ENCODE peak calls at places on chromosome 11, in nine cellular contexts. H is HCT116, Z is IMR-90, V is OCI-LY7, T is Karpas-422, C is fibroblast of lung, U is keratinocyte, P is H9, W is endothelial cell of umbilical vein. A is an unnamed sample.

GRCh38 chr11:27705873-27706820 is 5.9 kb upstream of the BDNF start:
- DNase-seq in H (no peak), Z (peak), V (peak), T (peak), C (peak), U (no peak), P (peak), W (peak), A (no peak)

GRCh38 chr11:1434941-1435340 is 45.2 kb downstream of the BRSK2 start:
- DNase-seq in H (no peak), Z (no peak), V (no peak), T (no peak), C (no peak), U (no peak), P (no peak), W (no peak), A (no peak)

GRCh38 chr11:44987506-44987905 is 36.8 kb upstream of the TP53I11 start:
- DNase-seq in H (no peak), Z (no peak), V (no peak), T (no peak), C (no peak), U (no peak), P (no peak), W (no peak), A (no peak)

GRCh38 chr11:17188675-17189074 is 19.1 kb downstream of the PIK3C2A start:
- DNase-seq in H (no peak), Z (no peak), V (no peak), T (no peak), C (no peak), U (no peak), P (peak), W (no peak), A (no peak)

GRCh38 chr11:2777396-2777795 is 77.6 kb upstream of the KCNQ1OT1 start:
- DNase-seq in H (no peak), Z (peak), V (no peak), T (no peak), C (peak), U (no peak), P (no peak), W (no peak), A (no peak)

GRCh38 chr11:122178795-122179194 is 62.8 kb upstream of the BLID start:
- DNase-seq in H (no peak), Z (peak), V (no peak), T (no peak), C (no peak), U (no peak), P (no peak), W (peak), A (no peak)

GRCh38 chr11:95897731-95898130 is 26.2 kb downstream of the MTMR2 start:
- DNase-seq in H (no peak), Z (peak), V (no peak), T (no peak), C (peak), U (no peak), P (no peak), W (no peak), A (no peak)

GRCh38 chr11:103380031-103380430 is 270.8 kb downstream of the DYNC2H1 start:
- DNase-seq in H (no peak), Z (peak), V (no peak), T (no peak), C (peak), U (no peak), P (no peak), W (no peak), A (no peak)

GRCh38 chr11:13222285-13222684 is 55.3 kb upstream of the BMAL1 start:
- DNase-seq in H (no peak), Z (peak), V (no peak), T (no peak), C (peak), U (no peak), P (no peak), W (no peak), A (no peak)

GRCh38 chr11:100966366-100966765 is 163.2 kb downstream of the PGR start:
- DNase-seq in H (no peak), Z (no peak), V (no peak), T (no peak), C (no peak), U (no peak), P (no peak), W (no peak), A (no peak)

GRCh38 chr11:64694821-64695365 is 28.1 kb downstream of the NRXN2 start:
- DNase-seq in H (no peak), Z (no peak), V (peak), T (peak), C (no peak), U (no peak), P (peak), W (no peak), A (peak)

GRCh38 chr11:30017467-30017895 is 651 bp upstream of the KCNA4 start:
- DNase-seq in H (no peak), Z (no peak), V (no peak), T (no peak), C (no peak), U (no peak), P (peak), W (no peak), A (no peak)

GRCh38 chr11:43518407-43519165 is 159.9 kb downstream of the TTC17 start:
- DNase-seq in H (no peak), Z (peak), V (no peak), T (no peak), C (peak), U (no peak), P (no peak), W (no peak), A (no peak)

GRCh38 chr11:24134879-24135588 is 361.8 kb upstream of the LUZP2 start:
- DNase-seq in H (no peak), Z (no peak), V (no peak), T (no peak), C (no peak), U (no peak), P (no peak), W (no peak), A (no peak)

GRCh38 chr11:8071616-8072581 is 9.1 kb upstream of the TUB start:
- DNase-seq in H (no peak), Z (no peak), V (no peak), T (no peak), C (no peak), U (no peak), P (peak), W (no peak), A (no peak)

GRCh38 chr11:4848908-4849307 is at the start of gene OR51S1:
- DNase-seq in H (no peak), Z (no peak), V (no peak), T (no peak), C (no peak), U (no peak), P (no peak), W (no peak), A (no peak)

GRCh38 chr11:62880231-62880802 is 379 bp upstream of the SLC3A2 start:
- DNase-seq in H (no peak), Z (peak), V (peak), T (peak), C (peak), U (no peak), P (no peak), W (peak), A (no peak)

GRCh38 chr11:60328460-60328859 is 1.4 kb downstream of the MS4A6E start:
- DNase-seq in H (no peak), Z (no peak), V (no peak), T (no peak), C (no peak), U (no peak), P (no peak), W (no peak), A (no peak)

GRCh38 chr11:60336767-60337391 is 9.8 kb downstream of the MS4A6E start:
- DNase-seq in H (no peak), Z (no peak), V (no peak), T (no peak), C (no peak), U (no peak), P (no peak), W (no peak), A (no peak)

GRCh38 chr11:60332923-60333322 is 5.9 kb downstream of the MS4A6E start:
- DNase-seq in H (no peak), Z (no peak), V (no peak), T (no peak), C (no peak), U (no peak), P (no peak), W (no peak), A (no peak)

GRCh38 chr11:60338053-60338452 is 11.0 kb downstream of the MS4A6E start:
- DNase-seq in H (no peak), Z (no peak), V (no peak), T (no peak), C (no peak), U (no peak), P (no peak), W (no peak), A (no peak)

DNA sequence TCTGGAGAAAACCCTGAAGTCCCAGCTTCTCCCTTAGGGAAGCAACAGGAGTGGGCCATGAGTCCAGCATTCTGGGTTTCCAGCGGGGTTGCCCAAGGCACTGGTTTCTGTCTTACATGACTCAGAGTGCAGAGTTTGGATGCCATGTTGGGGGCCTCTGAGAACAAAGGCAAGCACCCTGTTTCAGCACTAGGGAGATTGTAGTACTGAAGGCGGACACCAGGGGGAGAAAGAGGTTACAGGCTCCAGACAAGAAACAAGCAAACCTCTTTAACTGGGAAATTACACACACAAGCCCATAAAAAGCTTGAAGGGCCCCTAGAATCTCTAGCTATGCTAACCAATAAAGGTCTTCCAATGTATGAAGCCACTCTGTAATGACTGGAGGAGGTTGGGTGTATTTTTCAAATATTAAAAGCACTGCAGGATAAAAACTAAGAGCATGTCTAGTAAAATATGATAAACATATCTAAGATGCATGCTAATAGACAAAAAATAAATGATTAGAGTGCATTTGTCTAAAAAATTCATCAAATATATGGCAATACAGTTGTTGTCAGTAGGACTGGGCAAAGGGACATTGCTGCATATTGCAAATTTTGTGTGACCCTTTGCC is 7.1 kb downstream of the MS4A6E start:
- DNase-seq in H (peak), Z (peak), V (peak), T (peak), C (peak), U (peak), P (peak), W (peak), A (peak)
- H2AFZ ChIP-seq in H (peak), Z (no peak), V (no peak), T (peak), C (no peak), U (no peak), P (no peak), W (no peak), A (no peak)

GRCh38 chr11:79953629-79954028 is 512.8 kb upstream of the TENM4 start:
- DNase-seq in H (no peak), Z (no peak), V (no peak), T (no peak), C (no peak), U (no peak), P (no peak), W (no peak), A (no peak)
- H2AFZ ChIP-seq in H (no peak), Z (no peak), V (no peak), T (no peak), C (no peak), U (no peak), P (no peak), W (no peak), A (no peak)

GRCh38 chr11:110077318-110077717 is 15.9 kb upstream of the ZC3H12C start:
- DNase-seq in H (no peak), Z (no peak), V (no peak), T (no peak), C (no peak), U (no peak), P (no peak), W (no peak), A (no peak)
- H2AFZ ChIP-seq in H (no peak), Z (no peak), V (no peak), T (no peak), C (no peak), U (no peak), P (no peak), W (peak), A (no peak)

GRCh38 chr11:126307706-126308105 is 3.8 kb downstream of the DCPS start:
- DNase-seq in H (no peak), Z (peak), V (peak), T (peak), C (peak), U (no peak), P (peak), W (peak), A (peak)
- H2AFZ ChIP-seq in H (no peak), Z (no peak), V (no peak), T (no peak), C (no peak), U (no peak), P (no peak), W (no peak), A (no peak)

GRCh38 chr11:47437218-47437745 is 11.0 kb upstream of the PSMC3 start:
- DNase-seq in H (no peak), Z (no peak), V (no peak), T (no peak), C (no peak), U (no peak), P (no peak), W (no peak), A (no peak)
- H2AFZ ChIP-seq in H (no peak), Z (no peak), V (no peak), T (no peak), C (no peak), U (no peak), P (no peak), W (no peak), A (no peak)

GRCh38 chr11:33723238-33723881 is 12.9 kb downstream of the CD59 start:
- DNase-seq in H (peak), Z (peak), V (no peak), T (no peak), C (peak), U (peak), P (no peak), W (peak), A (no peak)
- H2AFZ ChIP-seq in H (no peak), Z (no peak), V (no peak), T (no peak), C (no peak), U (no peak), P (no peak), W (no peak), A (no peak)

GRCh38 chr11:10900686-10901415 is 43.0 kb upstream of the ZBED5 start:
- DNase-seq in H (no peak), Z (peak), V (no peak), T (no peak), C (peak), U (no peak), P (no peak), W (no peak), A (no peak)
- H2AFZ ChIP-seq in H (peak), Z (peak), V (no peak), T (no peak), C (no peak), U (peak), P (no peak), W (peak), A (no peak)

DNA sequence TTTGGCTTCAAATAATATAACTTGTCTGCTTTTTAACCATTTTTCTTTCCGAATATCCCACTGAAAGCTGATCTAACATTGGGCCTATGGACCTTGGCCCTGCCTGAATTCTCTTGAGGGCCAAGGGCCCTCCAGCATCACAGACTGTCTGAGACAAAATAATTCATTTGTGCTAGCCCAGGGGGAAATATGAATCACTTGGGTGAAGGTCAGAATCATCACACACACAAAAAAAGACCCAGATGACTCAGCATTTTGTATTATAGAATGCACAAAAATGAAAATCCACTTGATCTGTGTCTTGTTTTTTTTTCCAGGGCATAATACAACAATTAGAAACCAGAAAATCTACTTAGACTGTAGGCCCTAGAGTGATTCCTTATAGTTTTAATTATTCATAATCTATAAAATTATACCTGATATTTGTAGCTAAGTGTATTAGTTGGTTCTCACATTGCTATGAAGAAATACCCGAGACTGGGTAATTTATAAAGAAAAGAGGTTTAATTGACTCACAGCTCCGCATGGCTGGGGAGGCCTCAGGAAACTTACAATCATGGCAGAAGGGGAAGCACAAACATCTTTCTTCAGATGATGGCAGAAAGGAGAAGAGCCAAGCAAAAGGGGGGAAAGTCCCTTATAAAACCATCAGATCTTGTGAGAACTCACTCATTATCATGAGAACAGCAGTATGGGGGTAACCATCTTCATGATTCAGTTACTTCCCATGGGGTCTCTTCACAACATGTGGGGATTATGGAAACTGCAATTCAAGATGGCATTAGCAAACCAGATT is 15.6 kb upstream of the RDX start:
- DNase-seq in H (no peak), Z (peak), V (no peak), T (no peak), C (peak), U (no peak), P (no peak), W (peak), A (no peak)
- H2AFZ ChIP-seq in H (peak), Z (peak), V (peak), T (no peak), C (no peak), U (no peak), P (no peak), W (peak), A (no peak)